ENCODE peak calls at places on chromosomes 4 and X, in eight cellular contexts. H is mucosa of descending colon; O is activated naive CD4-positive, alpha-beta T cell treated with anti-CD3 and anti-CD28 coated beads, Interleukin-2, amount 50 U/mL, for 72 hours; F is A673; Y is left ventricle myocardium inferior; G is frontal cortex; P is cardiac muscle cell; E is Calu3. T is an unnamed sample.

GRCh38 chr4:48766393-48766792 is 13.7 kb downstream of the FRYL start:
- DNase-seq in E (no peak), H (no peak), Y (no peak), P (no peak), F (no peak), O (no peak), G (no peak), T (no peak)

GRCh38 chrX:136967965-136968364 is 65.8 kb downstream of the GPR101 start:
- DNase-seq in H (no peak), P (no peak), E (no peak), G (no peak), Y (no peak), O (no peak), F (no peak), T (no peak)

GRCh38 chr4:31146366-31146765 is 426.2 kb downstream of the PCDH7 start:
- DNase-seq in Y (no peak), O (no peak), E (no peak), G (no peak), F (no peak), H (no peak), P (no peak), T (no peak)

GRCh38 chr4:146155152-146155724 is 20.3 kb upstream of the LSM6 start:
- DNase-seq in E (no peak), Y (no peak), G (no peak), P (no peak), O (no peak), F (no peak), H (no peak), T (peak; percentile 56)

GRCh38 chr4:140861359-140862181 is 105.4 kb upstream of the TBC1D9 start:
- DNase-seq in Y (no peak), F (peak; percentile 77), G (peak; percentile 17), P (peak; percentile 92), E (peak; percentile 55), O (peak; percentile 50), H (no peak), T (peak; percentile 34)

GRCh38 chrX:138885886-138886285 is 174.4 kb upstream of the FGF13 start:
- DNase-seq in O (no peak), E (no peak), F (no peak), Y (no peak), P (no peak), G (no peak), H (no peak), T (no peak)

GRCh38 chrX:18981124-18981807 is 2.6 kb downstream of the PHKA2 start:
- DNase-seq in E (no peak), O (no peak), G (no peak), P (no peak), F (no peak), Y (no peak), H (no peak), T (no peak)

GRCh38 chr4:38233727-38234478 is 273.7 kb downstream of the PTTG2 start:
- DNase-seq in O (no peak), G (no peak), E (no peak), F (no peak), P (no peak), H (peak; percentile 59), Y (peak; percentile 24), T (no peak)

GRCh38 chrX:56564182-56564885 is 907 bp downstream of the UBQLN2 start:
- DNase-seq in O (peak; percentile 35), P (peak; percentile 16), F (peak; percentile 15), Y (no peak), G (no peak), H (peak; percentile 38), E (peak; percentile 3), T (no peak)

GRCh38 chr4:75876218-75876617 is 26.0 kb downstream of the PPEF2 start:
- DNase-seq in H (no peak), F (no peak), P (no peak), O (no peak), Y (no peak), E (no peak), G (no peak), T (no peak)

GRCh38 chr4:186845137-186845842 is 121.6 kb upstream of the FAT1 start:
- DNase-seq in O (no peak), H (peak; percentile 44), F (peak; percentile 34), P (peak; percentile 87), E (peak; percentile 38), Y (no peak), G (no peak), T (no peak)

GRCh38 chr4:7214359-7214758 is 22.0 kb downstream of the SORCS2 start:
- DNase-seq in H (no peak), G (no peak), O (no peak), E (no peak), F (no peak), P (no peak), Y (no peak), T (no peak)

GRCh38 chrX:72123471-72124185 is 8.1 kb downstream of the RTL5 start:
- DNase-seq in F (peak; percentile 88), E (no peak), O (no peak), H (no peak), Y (peak; percentile 44), P (peak; percentile 66), G (no peak), T (no peak)

GRCh38 chr4:182143822-182144620 is 99.2 kb upstream of the TENM3 start:
- DNase-seq in E (peak; percentile 43), Y (no peak), H (no peak), F (peak; percentile 80), O (peak; percentile 16), P (peak; percentile 68), G (peak; percentile 44), T (no peak)

GRCh38 chrX:46059316-46059715 is 485.9 kb downstream of the ZNF674 start:
- DNase-seq in E (no peak), O (no peak), F (no peak), Y (no peak), H (no peak), G (no peak), P (no peak), T (no peak)

GRCh38 chrX:48470110-48470832 is at the start of gene SLC38A5:
- DNase-seq in G (no peak), O (no peak), H (peak; percentile 50), F (no peak), P (no peak), E (no peak), Y (no peak), T (no peak)

GRCh38 chr4:36235306-36235705 is 9.0 kb downstream of the ARAP2 start:
- DNase-seq in G (no peak), P (no peak), Y (no peak), H (no peak), O (no peak), F (no peak), E (peak; percentile 21), T (no peak)

GRCh38 chr4:22315643-22316042 is 200.2 kb downstream of the ADGRA3 start:
- DNase-seq in F (no peak), O (no peak), Y (no peak), G (no peak), E (no peak), H (no peak), P (peak; percentile 2), T (no peak)

GRCh38 chr4:183321079-183321478 is 1.0 kb upstream of the CLDN22 start:
- DNase-seq in P (no peak), E (no peak), H (no peak), Y (no peak), G (no peak), O (no peak), F (no peak), T (no peak)

GRCh38 chrX:153836921-153837320 is 6.6 kb upstream of the PDZD4 start:
- DNase-seq in O (no peak), H (no peak), P (no peak), F (no peak), Y (no peak), G (no peak), E (no peak), T (no peak)

GRCh38 chrX:44012484-44013096 is 39.4 kb upstream of the NDP start:
- DNase-seq in G (no peak), P (peak; percentile 50), Y (peak; percentile 18), H (peak; percentile 7), F (no peak), O (peak; percentile 16), E (peak; percentile 79), T (no peak)

GRCh38 chr4:185773419-185773818 is 38.6 kb downstream of the SORBS2 start:
- DNase-seq in Y (peak; percentile 40), P (no peak), F (no peak), O (no peak), H (no peak), E (no peak), G (no peak), T (no peak)

GRCh38 chr4:15719506-15719905 is 16.6 kb downstream of the BST1 start:
- DNase-seq in Y (no peak), H (no peak), O (no peak), F (peak; percentile 55), E (no peak), P (peak; percentile 77), G (no peak), T (no peak)